ENCODE peak calls at places on chromosomes 16 and 17, in ten cellular contexts. One of them, this sample, is unnamed.

GRCh38 chr17:18226284-18226945 is 980 bp downstream of the LLGL1 start:
- DNase-seq in GM23338: no peak
- DNase-seq in HCT116: no peak
- DNase-seq in transverse colon: no peak
- DNase-seq in SK-N-SH: peak
- DNase-seq in breast epithelium: no peak
- DNase-seq in stomach: no peak
- DNase-seq in HL-60: no peak
- DNase-seq in vagina: no peak
- DNase-seq in endothelial cell of umbilical vein: no peak
- DNase-seq in this sample: no peak

GRCh38 chr17:29577778-29578211 is 9.3 kb downstream of the TP53I13 start:
- DNase-seq in HCT116: no peak
- DNase-seq in vagina: no peak
- DNase-seq in SK-N-SH: no peak
- DNase-seq in HL-60: no peak
- DNase-seq in transverse colon: no peak
- DNase-seq in GM23338: no peak
- DNase-seq in endothelial cell of umbilical vein: no peak
- DNase-seq in stomach: no peak
- DNase-seq in breast epithelium: no peak
- DNase-seq in this sample: no peak

GRCh38 chr17:81487487-81488275 is 24.9 kb downstream of the ACTG1 start:
- DNase-seq in endothelial cell of umbilical vein: peak
- DNase-seq in HL-60: no peak
- DNase-seq in SK-N-SH: peak
- DNase-seq in vagina: no peak
- DNase-seq in breast epithelium: no peak
- DNase-seq in GM23338: peak
- DNase-seq in transverse colon: peak
- DNase-seq in HCT116: no peak
- DNase-seq in stomach: peak
- DNase-seq in this sample: peak

GRCh38 chr16:7849891-7850290 is 517.2 kb downstream of the RBFOX1 start:
- DNase-seq in HCT116: no peak
- DNase-seq in stomach: no peak
- DNase-seq in SK-N-SH: no peak
- DNase-seq in HL-60: no peak
- DNase-seq in GM23338: no peak
- DNase-seq in breast epithelium: no peak
- DNase-seq in transverse colon: no peak
- DNase-seq in vagina: no peak
- DNase-seq in endothelial cell of umbilical vein: no peak
- DNase-seq in this sample: no peak

GRCh38 chr16:11560701-11561439 is 25.8 kb downstream of the LITAF start:
- DNase-seq in stomach: no peak
- DNase-seq in GM23338: peak
- DNase-seq in transverse colon: peak
- DNase-seq in endothelial cell of umbilical vein: peak
- DNase-seq in HL-60: no peak
- DNase-seq in vagina: no peak
- DNase-seq in SK-N-SH: peak
- DNase-seq in breast epithelium: no peak
- DNase-seq in HCT116: no peak
- DNase-seq in this sample: peak

GRCh38 chr16:19392352-19392751 is 25.3 kb upstream of the TMC5 start:
- DNase-seq in SK-N-SH: no peak
- DNase-seq in vagina: no peak
- DNase-seq in endothelial cell of umbilical vein: no peak
- DNase-seq in stomach: no peak
- DNase-seq in transverse colon: no peak
- DNase-seq in GM23338: no peak
- DNase-seq in HCT116: no peak
- DNase-seq in HL-60: no peak
- DNase-seq in breast epithelium: no peak
- DNase-seq in this sample: no peak

GRCh38 chr16:82459580-82460256 is 167.1 kb upstream of the CDH13 start:
- DNase-seq in HL-60: no peak
- DNase-seq in transverse colon: no peak
- DNase-seq in stomach: no peak
- DNase-seq in vagina: no peak
- DNase-seq in endothelial cell of umbilical vein: no peak
- DNase-seq in breast epithelium: no peak
- DNase-seq in GM23338: no peak
- DNase-seq in HCT116: no peak
- DNase-seq in SK-N-SH: no peak
- DNase-seq in this sample: no peak

GRCh38 chr16:66662445-66663194 is 33.9 kb downstream of the CMTM4 start:
- DNase-seq in breast epithelium: no peak
- DNase-seq in HCT116: peak
- DNase-seq in HL-60: no peak
- DNase-seq in stomach: no peak
- DNase-seq in transverse colon: no peak
- DNase-seq in endothelial cell of umbilical vein: peak
- DNase-seq in SK-N-SH: peak
- DNase-seq in GM23338: peak
- DNase-seq in vagina: no peak
- DNase-seq in this sample: no peak

GRCh38 chr16:69329369-69330285 is 761 bp downstream of the PDF start:
- DNase-seq in SK-N-SH: peak
- DNase-seq in HL-60: no peak
- DNase-seq in vagina: no peak
- DNase-seq in stomach: no peak
- DNase-seq in GM23338: peak
- DNase-seq in endothelial cell of umbilical vein: peak
- DNase-seq in HCT116: no peak
- DNase-seq in transverse colon: peak
- DNase-seq in breast epithelium: no peak
- DNase-seq in this sample: peak

GRCh38 chr17:42683407-42684031 is 1.2 kb downstream of the CNTNAP1 start:
- DNase-seq in transverse colon: peak
- DNase-seq in breast epithelium: no peak
- DNase-seq in GM23338: peak
- DNase-seq in endothelial cell of umbilical vein: peak
- DNase-seq in SK-N-SH: peak
- DNase-seq in vagina: no peak
- DNase-seq in stomach: peak
- DNase-seq in HL-60: no peak
- DNase-seq in HCT116: no peak
- DNase-seq in this sample: peak

GRCh38 chr17:63042443-63042842 is 76.4 kb downstream of the TANC2 start:
- DNase-seq in stomach: no peak
- DNase-seq in transverse colon: no peak
- DNase-seq in HL-60: no peak
- DNase-seq in GM23338: peak
- DNase-seq in HCT116: no peak
- DNase-seq in breast epithelium: no peak
- DNase-seq in vagina: no peak
- DNase-seq in endothelial cell of umbilical vein: no peak
- DNase-seq in SK-N-SH: no peak
- DNase-seq in this sample: no peak

GRCh38 chr16:81315271-81316175 is 761 bp downstream of the GAN start:
- DNase-seq in GM23338: peak
- DNase-seq in vagina: no peak
- DNase-seq in SK-N-SH: peak
- DNase-seq in stomach: peak
- DNase-seq in breast epithelium: peak
- DNase-seq in endothelial cell of umbilical vein: peak
- DNase-seq in HCT116: no peak
- DNase-seq in transverse colon: peak
- DNase-seq in HL-60: peak
- DNase-seq in this sample: peak

GRCh38 chr17:63842173-63842539 is 329 bp downstream of the SMARCD2 start:
- DNase-seq in HCT116: no peak
- DNase-seq in SK-N-SH: no peak
- DNase-seq in endothelial cell of umbilical vein: peak
- DNase-seq in transverse colon: no peak
- DNase-seq in HL-60: peak
- DNase-seq in GM23338: peak
- DNase-seq in vagina: no peak
- DNase-seq in stomach: peak
- DNase-seq in breast epithelium: no peak
- DNase-seq in this sample: no peak

GRCh38 chr17:67272312-67273050 is 27.5 kb upstream of the HELZ start:
- DNase-seq in stomach: no peak
- DNase-seq in HCT116: no peak
- DNase-seq in breast epithelium: no peak
- DNase-seq in endothelial cell of umbilical vein: peak
- DNase-seq in SK-N-SH: no peak
- DNase-seq in vagina: no peak
- DNase-seq in transverse colon: no peak
- DNase-seq in GM23338: peak
- DNase-seq in HL-60: no peak
- DNase-seq in this sample: no peak

GRCh38 chr17:11996722-11997146 is 541 bp downstream of the ZNF18 start:
- DNase-seq in HL-60: no peak
- DNase-seq in SK-N-SH: no peak
- DNase-seq in HCT116: peak
- DNase-seq in transverse colon: peak
- DNase-seq in stomach: peak
- DNase-seq in GM23338: peak
- DNase-seq in breast epithelium: no peak
- DNase-seq in vagina: no peak
- DNase-seq in endothelial cell of umbilical vein: peak
- DNase-seq in this sample: peak

GRCh38 chr16:77499373-77500285 is 64.8 kb upstream of the ADAMTS18 start:
- DNase-seq in endothelial cell of umbilical vein: peak
- DNase-seq in breast epithelium: no peak
- DNase-seq in vagina: no peak
- DNase-seq in GM23338: no peak
- DNase-seq in HCT116: no peak
- DNase-seq in transverse colon: peak
- DNase-seq in HL-60: no peak
- DNase-seq in SK-N-SH: no peak
- DNase-seq in stomach: no peak
- DNase-seq in this sample: no peak

GRCh38 chr16:87309912-87310485 is 7.2 kb downstream of the C16orf95 start:
- DNase-seq in HCT116: no peak
- DNase-seq in GM23338: no peak
- DNase-seq in stomach: no peak
- DNase-seq in endothelial cell of umbilical vein: no peak
- DNase-seq in breast epithelium: no peak
- DNase-seq in vagina: no peak
- DNase-seq in SK-N-SH: no peak
- DNase-seq in HL-60: no peak
- DNase-seq in transverse colon: no peak
- DNase-seq in this sample: no peak

GRCh38 chr16:1745900-1746692 is 25.2 kb downstream of the NME3 start:
- DNase-seq in HCT116: no peak
- DNase-seq in transverse colon: no peak
- DNase-seq in stomach: no peak
- DNase-seq in GM23338: peak
- DNase-seq in endothelial cell of umbilical vein: no peak
- DNase-seq in breast epithelium: no peak
- DNase-seq in SK-N-SH: no peak
- DNase-seq in vagina: no peak
- DNase-seq in HL-60: no peak
- DNase-seq in this sample: no peak

DNA sequence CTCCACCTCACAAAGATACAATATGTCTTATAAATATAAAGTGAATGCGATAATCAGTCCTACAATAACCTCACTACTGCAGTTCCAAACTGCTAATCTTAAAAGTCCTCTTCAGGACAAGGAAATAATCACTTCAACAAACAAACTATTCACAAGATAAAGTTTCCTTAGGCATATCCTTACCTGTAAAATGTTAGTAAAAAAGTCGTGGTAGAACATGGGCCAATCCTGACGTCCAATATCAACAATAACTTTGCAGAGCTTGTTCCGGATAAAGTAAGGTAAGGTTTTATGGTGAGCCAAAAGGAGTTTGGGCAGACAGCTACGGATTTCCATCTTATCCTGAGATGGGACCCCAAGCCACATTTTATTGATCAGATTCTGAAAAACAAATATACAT is 36.0 kb downstream of the XPO6 start:
- DNase-seq in GM23338: no peak
- DNase-seq in SK-N-SH: no peak
- DNase-seq in endothelial cell of umbilical vein: no peak
- DNase-seq in HL-60: no peak
- DNase-seq in HCT116: no peak
- DNase-seq in stomach: no peak
- DNase-seq in transverse colon: no peak
- DNase-seq in breast epithelium: no peak
- DNase-seq in vagina: no peak
- DNase-seq in this sample: no peak
- TF ChIP-seq POLR2AphosphoS5 in GM23338: no peak
- TF ChIP-seq POLR2AphosphoS5 in SK-N-SH: no peak
- TF ChIP-seq POLR2AphosphoS5 in endothelial cell of umbilical vein: no peak
- TF ChIP-seq POLR2AphosphoS5 in HL-60: no peak
- TF ChIP-seq POLR2AphosphoS5 in HCT116: no peak
- TF ChIP-seq POLR2AphosphoS5 in stomach: no peak
- TF ChIP-seq POLR2AphosphoS5 in transverse colon: no peak
- TF ChIP-seq POLR2AphosphoS5 in breast epithelium: no peak
- TF ChIP-seq POLR2AphosphoS5 in vagina: no peak
- TF ChIP-seq POLR2AphosphoS5 in this sample: no peak

GRCh38 chr17:49439305-49439672 is 24.6 kb upstream of the PHB1 start:
- DNase-seq in breast epithelium: peak
- DNase-seq in HL-60: no peak
- DNase-seq in vagina: no peak
- DNase-seq in GM23338: no peak
- DNase-seq in HCT116: no peak
- DNase-seq in SK-N-SH: no peak
- DNase-seq in transverse colon: no peak
- DNase-seq in stomach: no peak
- DNase-seq in endothelial cell of umbilical vein: no peak
- DNase-seq in this sample: no peak
- H3K4me3 ChIP-seq in breast epithelium: no peak
- H3K4me3 ChIP-seq in HL-60: no peak
- H3K4me3 ChIP-seq in vagina: no peak
- H3K4me3 ChIP-seq in GM23338: peak
- H3K4me3 ChIP-seq in HCT116: no peak
- H3K4me3 ChIP-seq in SK-N-SH: no peak
- H3K4me3 ChIP-seq in transverse colon: no peak
- H3K4me3 ChIP-seq in stomach: no peak
- H3K4me3 ChIP-seq in endothelial cell of umbilical vein: no peak
- H3K4me3 ChIP-seq in this sample: no peak

DNA sequence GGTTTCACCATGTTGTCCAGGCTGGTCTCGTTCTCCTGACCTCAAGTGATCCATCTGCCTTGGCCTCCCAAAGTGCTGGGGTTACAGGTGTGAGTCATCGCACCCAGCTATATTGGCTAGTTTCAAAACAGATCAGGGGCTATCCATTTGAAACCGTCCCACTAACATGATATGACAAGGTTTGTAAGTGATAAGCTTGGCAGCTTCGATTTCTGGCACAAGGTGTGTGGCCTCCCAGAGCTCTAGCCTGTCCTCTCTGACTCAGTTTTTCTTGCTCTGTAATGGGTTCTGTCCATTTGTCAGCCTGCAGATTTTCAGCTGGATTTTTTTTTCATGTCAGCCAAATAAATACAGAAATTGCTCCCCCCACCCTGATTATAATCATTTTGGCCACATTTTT is 31.8 kb upstream of the TENT4B start:
- DNase-seq in HCT116: no peak
- DNase-seq in vagina: no peak
- DNase-seq in GM23338: no peak
- DNase-seq in HL-60: no peak
- DNase-seq in endothelial cell of umbilical vein: no peak
- DNase-seq in stomach: no peak
- DNase-seq in breast epithelium: no peak
- DNase-seq in SK-N-SH: no peak
- DNase-seq in transverse colon: no peak
- DNase-seq in this sample: no peak
- H3K27ac ChIP-seq in HCT116: no peak
- H3K27ac ChIP-seq in vagina: no peak
- H3K27ac ChIP-seq in GM23338: no peak
- H3K27ac ChIP-seq in HL-60: no peak
- H3K27ac ChIP-seq in endothelial cell of umbilical vein: no peak
- H3K27ac ChIP-seq in stomach: no peak
- H3K27ac ChIP-seq in breast epithelium: no peak
- H3K27ac ChIP-seq in SK-N-SH: no peak
- H3K27ac ChIP-seq in transverse colon: no peak
- H3K27ac ChIP-seq in this sample: no peak

GRCh38 chr16:65224994-65225393 is 103.1 kb upstream of the CDH11 start:
- DNase-seq in breast epithelium: no peak
- DNase-seq in endothelial cell of umbilical vein: no peak
- DNase-seq in SK-N-SH: no peak
- DNase-seq in transverse colon: no peak
- DNase-seq in stomach: no peak
- DNase-seq in GM23338: peak
- DNase-seq in HL-60: no peak
- DNase-seq in vagina: no peak
- DNase-seq in HCT116: no peak
- DNase-seq in this sample: no peak
- TF ChIP-seq POLR2AphosphoS5 in breast epithelium: no peak
- TF ChIP-seq POLR2AphosphoS5 in endothelial cell of umbilical vein: no peak
- TF ChIP-seq POLR2AphosphoS5 in SK-N-SH: no peak
- TF ChIP-seq POLR2AphosphoS5 in transverse colon: no peak
- TF ChIP-seq POLR2AphosphoS5 in stomach: no peak
- TF ChIP-seq POLR2AphosphoS5 in GM23338: peak
- TF ChIP-seq POLR2AphosphoS5 in HL-60: no peak
- TF ChIP-seq POLR2AphosphoS5 in vagina: no peak
- TF ChIP-seq POLR2AphosphoS5 in HCT116: no peak
- TF ChIP-seq POLR2AphosphoS5 in this sample: no peak